ENCODE peak calls at places on chromosome 12, in seven cellular contexts. O is left lung, R is cardiac muscle cell, Q is kidney epithelial cell, L is fibroblast of the conjunctiva, Y is choroid plexus epithelial cell, X is fibroblast of the aortic adventitia. U is an unnamed sample.

GRCh38 chr12:121576851-121577391 is 3.9 kb downstream of the KDM2B start:
- DNase-seq in Y (peak), Q (peak), L (peak), R (no peak), X (peak), O (no peak), U (no peak)

GRCh38 chr12:93784339-93785086 is 107.3 kb downstream of the CRADD start:
- DNase-seq in L (peak), O (no peak), Q (peak), Y (peak), X (peak), R (peak), U (no peak)

GRCh38 chr12:56631790-56632700 is 1.9 kb upstream of the BAZ2A start:
- DNase-seq in R (peak), Y (peak), L (no peak), X (peak), Q (no peak), O (peak), U (peak)

GRCh38 chr12:15700595-15700994 is 88.6 kb downstream of the EPS8 start:
- DNase-seq in L (peak), O (no peak), X (peak), Q (peak), Y (peak), R (no peak), U (no peak)

GRCh38 chr12:48924617-48925217 is 575 bp downstream of the FKBP11 start:
- DNase-seq in Q (no peak), Y (peak), X (peak), O (peak), R (peak), L (no peak), U (peak)

GRCh38 chr12:27844427-27845090 is 64.5 kb upstream of the MANSC4 start:
- DNase-seq in Q (no peak), Y (no peak), L (no peak), X (peak), R (no peak), O (no peak), U (no peak)

GRCh38 chr12:98402081-98402480 is 113.3 kb upstream of the TMPO start:
- DNase-seq in Q (peak), L (no peak), X (no peak), R (no peak), O (no peak), Y (peak), U (no peak)

GRCh38 chr12:88339254-88339949 is 197.3 kb downstream of the TMTC3 start:
- DNase-seq in R (no peak), X (peak), Y (peak), Q (peak), L (no peak), O (no peak), U (no peak)

GRCh38 chr12:23950011-23950774 is 723 bp upstream of the SOX5 start:
- DNase-seq in L (no peak), Q (no peak), Y (peak), R (peak), O (no peak), X (peak), U (no peak)

GRCh38 chr12:123860369-123860768 is 98.3 kb downstream of the DNAH10 start:
- DNase-seq in R (no peak), X (no peak), L (no peak), Q (no peak), O (no peak), Y (no peak), U (no peak)

GRCh38 chr12:56150563-56150962 is 1.8 kb upstream of the MYL6B start:
- DNase-seq in L (no peak), Y (peak), R (no peak), O (no peak), X (peak), Q (no peak), U (no peak)

GRCh38 chr12:77347009-77347408 is 281.6 kb upstream of the E2F7 start:
- DNase-seq in O (no peak), X (no peak), Y (no peak), Q (no peak), R (no peak), L (no peak), U (no peak)

GRCh38 chr12:18907793-18908580 is 170.1 kb downstream of the CAPZA3 start:
- DNase-seq in Y (peak), O (no peak), L (no peak), Q (no peak), R (no peak), X (peak), U (no peak)

GRCh38 chr12:84877340-84877739 is 35.3 kb downstream of the SLC6A15 start:
- DNase-seq in R (no peak), Y (no peak), O (no peak), Q (no peak), L (no peak), X (no peak), U (no peak)

GRCh38 chr12:46950116-46950515 is 124.3 kb upstream of the SLC38A4 start:
- DNase-seq in Q (no peak), X (no peak), Y (no peak), O (no peak), L (no peak), R (no peak), U (no peak)

GRCh38 chr12:115922952-115923564 is 354.4 kb downstream of the MED13L start:
- DNase-seq in O (no peak), R (no peak), Q (no peak), X (peak), L (no peak), Y (peak), U (no peak)

GRCh38 chr12:57613427-57614109 is 2.3 kb downstream of the ARHGEF25 start:
- DNase-seq in X (no peak), Y (no peak), L (no peak), R (no peak), O (no peak), Q (no peak), U (no peak)

GRCh38 chr12:131561891-131562684 is 148.8 kb upstream of the SFSWAP start:
- DNase-seq in L (no peak), X (no peak), Q (no peak), O (no peak), R (no peak), Y (no peak), U (no peak)

GRCh38 chr12:3973939-3974644 is 100.9 kb upstream of the PARP11 start:
- DNase-seq in O (no peak), R (no peak), L (no peak), X (no peak), Y (no peak), Q (no peak), U (no peak)

GRCh38 chr12:104177663-104178501 is 37.7 kb upstream of the TXNRD1 start:
- DNase-seq in Q (peak), Y (peak), X (peak), O (peak), R (no peak), L (peak), U (no peak)

GRCh38 chr12:89949457-89950195 is 241.0 kb upstream of the ATP2B1 start:
- DNase-seq in L (peak), O (no peak), Q (peak), R (peak), Y (peak), X (peak), U (no peak)

GRCh38 chr12:92654929-92655328 is 47.9 kb upstream of the PLEKHG7 start:
- DNase-seq in O (no peak), Y (no peak), X (peak), R (no peak), Q (no peak), L (peak), U (no peak)

GRCh38 chr12:49632986-49633702 is 9.8 kb downstream of the PRPF40B start:
- DNase-seq in O (no peak), X (no peak), R (no peak), Q (no peak), Y (no peak), L (no peak), U (no peak)

GRCh38 chr12:131940121-131940520 is 9.6 kb upstream of the EP400 start:
- DNase-seq in X (no peak), Q (no peak), L (no peak), R (no peak), O (peak), Y (no peak), U (no peak)

GRCh38 chr12:2553388-2554126 is 241.2 kb upstream of the FKBP4 start:
- DNase-seq in L (no peak), Y (no peak), R (no peak), O (no peak), Q (no peak), X (no peak), U (no peak)

GRCh38 chr12:125245601-125246345 is 180.5 kb downstream of the AACS start:
- DNase-seq in O (no peak), R (peak), X (no peak), Y (no peak), L (no peak), Q (no peak), U (no peak)

GRCh38 chr12:38392584-38393144 is 76.1 kb downstream of the ALG10B start:
- DNase-seq in R (no peak), Q (no peak), Y (peak), X (peak), O (peak), L (no peak), U (no peak)

U was measured in activated B cell treated with CpG ODN at 0.5 μM for 24 hours.